ENCODE peak calls at places on chromosomes 16 and 17, in four cellular contexts. One of them, this sample, is unnamed.

GRCh38 chr17:67636841-67637240 is 80.9 kb upstream of the NOL11 start:
- DNase-seq in HAP-1: no peak
- DNase-seq in transverse colon: no peak
- DNase-seq in BE2C: no peak
- DNase-seq in this sample: no peak

GRCh38 chr17:81470944-81471803 is 41.4 kb downstream of the ACTG1 start:
- DNase-seq in transverse colon: no peak
- DNase-seq in HAP-1: no peak
- DNase-seq in BE2C: no peak
- DNase-seq in this sample: no peak

GRCh38 chr17:79802736-79803420 is 6.0 kb upstream of the CBX8 start:
- DNase-seq in BE2C: no peak
- DNase-seq in HAP-1: no peak
- DNase-seq in transverse colon: no peak
- DNase-seq in this sample: no peak

GRCh38 chr17:68425979-68426378 is 31.3 kb downstream of the WIPI1 start:
- DNase-seq in BE2C: no peak
- DNase-seq in HAP-1: no peak
- DNase-seq in transverse colon: no peak
- DNase-seq in this sample: no peak

GRCh38 chr16:28981517-28981916 is 3.3 kb upstream of the LAT start:
- DNase-seq in HAP-1: peak
- DNase-seq in transverse colon: no peak
- DNase-seq in BE2C: peak
- DNase-seq in this sample: no peak

GRCh38 chr16:17757808-17758207 is 287.0 kb upstream of the XYLT1 start:
- DNase-seq in BE2C: no peak
- DNase-seq in transverse colon: no peak
- DNase-seq in HAP-1: no peak
- DNase-seq in this sample: no peak

GRCh38 chr16:87970206-87970605 is 19.0 kb downstream of the BANP start:
- DNase-seq in HAP-1: no peak
- DNase-seq in BE2C: no peak
- DNase-seq in transverse colon: no peak
- DNase-seq in this sample: no peak

GRCh38 chr17:68314916-68315535 is 23.7 kb downstream of the ARSG start:
- DNase-seq in HAP-1: peak
- DNase-seq in BE2C: no peak
- DNase-seq in transverse colon: peak
- DNase-seq in this sample: peak

GRCh38 chr16:740459-740763 is 386 bp downstream of the CIAO3 start:
- DNase-seq in transverse colon: peak
- DNase-seq in HAP-1: no peak
- DNase-seq in BE2C: peak
- DNase-seq in this sample: no peak

GRCh38 chr16:57000271-57001025 is 11.1 kb downstream of the NLRC5 start:
- DNase-seq in BE2C: no peak
- DNase-seq in HAP-1: no peak
- DNase-seq in transverse colon: peak
- DNase-seq in this sample: peak

GRCh38 chr17:9968881-9969280 is 63.8 kb upstream of the RCVRN start:
- DNase-seq in transverse colon: no peak
- DNase-seq in BE2C: no peak
- DNase-seq in HAP-1: no peak
- DNase-seq in this sample: no peak

GRCh38 chr16:86044241-86044671 is 145.3 kb downstream of the IRF8 start:
- DNase-seq in BE2C: peak
- DNase-seq in HAP-1: peak
- DNase-seq in transverse colon: peak
- DNase-seq in this sample: no peak

GRCh38 chr16:56985288-56985961 is 3.9 kb upstream of the NLRC5 start:
- DNase-seq in BE2C: peak
- DNase-seq in transverse colon: peak
- DNase-seq in HAP-1: peak
- DNase-seq in this sample: peak

GRCh38 chr17:80827646-80828643 is 163.7 kb upstream of the CHMP6 start:
- DNase-seq in transverse colon: no peak
- DNase-seq in BE2C: no peak
- DNase-seq in HAP-1: no peak
- DNase-seq in this sample: no peak

GRCh38 chr17:80259642-80260535 is 763 bp upstream of the RNF213 start:
- DNase-seq in transverse colon: peak
- DNase-seq in HAP-1: peak
- DNase-seq in BE2C: peak
- DNase-seq in this sample: peak

GRCh38 chr17:73066148-73066884 is 26.2 kb downstream of the SLC39A11 start:
- DNase-seq in HAP-1: no peak
- DNase-seq in transverse colon: no peak
- DNase-seq in BE2C: no peak
- DNase-seq in this sample: no peak

GRCh38 chr17:82020874-82021727 is 1.6 kb downstream of the CENPX start:
- DNase-seq in BE2C: peak
- DNase-seq in HAP-1: peak
- DNase-seq in transverse colon: peak
- DNase-seq in this sample: peak

GRCh38 chr17:59506907-59507726 is 58.3 kb upstream of the DHX40 start:
- DNase-seq in BE2C: no peak
- DNase-seq in HAP-1: no peak
- DNase-seq in transverse colon: no peak
- DNase-seq in this sample: no peak

GRCh38 chr17:48577330-48577945 is 712 bp downstream of the HOXB4 start:
- DNase-seq in HAP-1: peak
- DNase-seq in BE2C: no peak
- DNase-seq in transverse colon: no peak
- DNase-seq in this sample: no peak

GRCh38 chr16:31380201-31380600 is 12.9 kb upstream of the ITGAD start:
- DNase-seq in HAP-1: no peak
- DNase-seq in BE2C: no peak
- DNase-seq in transverse colon: no peak
- DNase-seq in this sample: no peak

GRCh38 chr16:49599281-49599680 is 225.7 kb downstream of the C16orf78 start:
- DNase-seq in BE2C: no peak
- DNase-seq in transverse colon: no peak
- DNase-seq in HAP-1: no peak
- DNase-seq in this sample: no peak

GRCh38 chr17:55354010-55354409 is 67.6 kb downstream of the MMD start:
- DNase-seq in transverse colon: no peak
- DNase-seq in HAP-1: no peak
- DNase-seq in BE2C: no peak
- DNase-seq in this sample: no peak

GRCh38 chr17:49984776-49985175 is 10.2 kb downstream of the DLX3 start:
- DNase-seq in BE2C: no peak
- DNase-seq in transverse colon: no peak
- DNase-seq in HAP-1: no peak
- DNase-seq in this sample: no peak

GRCh38 chr16:31474173-31474714 is 2.3 kb downstream of the TGFB1I1 start:
- DNase-seq in transverse colon: no peak
- DNase-seq in HAP-1: no peak
- DNase-seq in BE2C: no peak
- DNase-seq in this sample: no peak